ENCODE peak calls at places on chromosomes 2 and 18, in nine cellular contexts. V is NCI-H774; I is Kasumi-1; G is hippocampal formation; B is activated gamma-delta T cell treated with anti-CD3 and anti-CD28 coated beads, Interleukin-2, amount 50 U/mL, for 16 hours; Y is kidney glomerular epithelial cell; S is EL; M is SHP77; N is choroid plexus epithelial cell. O is an unnamed sample.

GRCh38 chr2:217370391-217370790 is 510.5 kb upstream of the TNP1 start:
- DNase-seq in V (no peak), I (peak; percentile 10), G (no peak), B (no peak), Y (peak; percentile 91), S (peak; percentile 96), M (no peak), N (peak; percentile 61), O (peak; percentile 45)

GRCh38 chr18:78406743-78407455 is 572.7 kb upstream of the SALL3 start:
- DNase-seq in V (peak; percentile 71), I (no peak), G (no peak), B (no peak), Y (no peak), S (no peak), M (no peak), N (no peak), O (no peak)

GRCh38 chr2:38665854-38666577 is at the start of gene GALM:
- DNase-seq in V (peak; percentile 67), I (no peak), G (peak; percentile 65), B (peak; percentile 24), Y (peak; percentile 65), S (peak; percentile 95), M (peak; percentile 58), N (peak; percentile 94), O (peak; percentile 86)

GRCh38 chr2:240850756-240851077 is 17.9 kb upstream of the AGXT start:
- DNase-seq in V (no peak), I (no peak), G (no peak), B (no peak), Y (no peak), S (no peak), M (no peak), N (no peak), O (no peak)

GRCh38 chr18:69484699-69485396 is 84.2 kb downstream of the DOK6 start:
- DNase-seq in V (no peak), I (no peak), G (no peak), B (no peak), Y (no peak), S (peak; percentile 26), M (no peak), N (peak; percentile 76), O (peak; percentile 35)

GRCh38 chr18:69233465-69234054 is 167.1 kb upstream of the DOK6 start:
- DNase-seq in V (no peak), I (no peak), G (no peak), B (no peak), Y (no peak), S (no peak), M (no peak), N (no peak), O (no peak)

GRCh38 chr2:201807452-201807980 is 1.2 kb downstream of the CDK15 start:
- DNase-seq in V (no peak), I (no peak), G (no peak), B (no peak), Y (peak; percentile 30), S (peak; percentile 78), M (no peak), N (peak; percentile 86), O (peak; percentile 72)

GRCh38 chr18:7601936-7602335 is 34.8 kb downstream of the PTPRM start:
- DNase-seq in V (no peak), I (no peak), G (no peak), B (no peak), Y (no peak), S (no peak), M (no peak), N (no peak), O (no peak)

GRCh38 chr2:62116983-62117382 is 78.9 kb upstream of the B3GNT2 start:
- DNase-seq in V (no peak), I (no peak), G (no peak), B (no peak), Y (no peak), S (no peak), M (no peak), N (no peak), O (no peak)

GRCh38 chr18:10142496-10143160 is 228.8 kb downstream of the VAPA start:
- DNase-seq in V (no peak), I (no peak), G (no peak), B (no peak), Y (no peak), S (peak; percentile 58), M (no peak), N (no peak), O (no peak)

GRCh38 chr2:88807237-88807962 is 115.9 kb downstream of the RPIA start:
- DNase-seq in V (no peak), I (no peak), G (no peak), B (no peak), Y (no peak), S (no peak), M (peak; percentile 47), N (no peak), O (no peak)

GRCh38 chr2:39666489-39667141 is 898 bp downstream of the TMEM178A start:
- DNase-seq in V (no peak), I (no peak), G (no peak), B (no peak), Y (no peak), S (peak; percentile 25), M (no peak), N (no peak), O (no peak)

GRCh38 chr18:22681912-22682311 is 251.2 kb upstream of the RBBP8 start:
- DNase-seq in V (peak; percentile 2), I (no peak), G (no peak), B (no peak), Y (peak; percentile 31), S (no peak), M (no peak), N (no peak), O (no peak)

GRCh38 chr2:51424418-51424817 is 392.5 kb upstream of the NRXN1 start:
- DNase-seq in V (no peak), I (no peak), G (no peak), B (no peak), Y (no peak), S (no peak), M (no peak), N (peak; percentile 24), O (no peak)

GRCh38 chr2:50732796-50733195 is 299.1 kb downstream of the NRXN1 start:
- DNase-seq in V (no peak), I (no peak), G (no peak), B (no peak), Y (no peak), S (no peak), M (no peak), N (peak; percentile 11), O (no peak)

GRCh38 chr2:99066075-99066557 is 75.4 kb upstream of the C2orf15 start:
- DNase-seq in V (peak; percentile 71), I (peak; percentile 64), G (peak; percentile 33), B (no peak), Y (peak; percentile 82), S (peak; percentile 45), M (peak; percentile 56), N (peak; percentile 70), O (peak; percentile 14)

O was measured in AG09309.